ENCODE peak calls at places on chromosomes 12 and 14, in five cellular contexts. I, P, V, W and X are unnamed samples.
A peak's percentile ranks its signal among the peaks of the same experiment; 100 is the strongest.

GRCh38 chr14:68816183-68816942 is 23.5 kb upstream of the ZFP36L1 start:
- DNase-seq in I (no peak), P (peak; percentile 97), V (peak; percentile 85), W (peak; percentile 90), X (peak; percentile 97)

GRCh38 chr14:91324606-91324950 is 80.1 kb upstream of the GPR68 start:
- DNase-seq in I (no peak), P (no peak), V (no peak), W (no peak), X (no peak)

GRCh38 chr12:41653386-41654110 is 465.4 kb downstream of the PDZRN4 start:
- DNase-seq in I (no peak), P (no peak), V (no peak), W (no peak), X (no peak)

GRCh38 chr12:74071182-74071581 is 466.5 kb upstream of the ATXN7L3B start:
- DNase-seq in I (no peak), P (no peak), V (no peak), W (no peak), X (no peak)

GRCh38 chr14:55968741-55969140 is 149.5 kb upstream of the PELI2 start:
- DNase-seq in I (no peak), P (no peak), V (no peak), W (no peak), X (no peak)

GRCh38 chr12:81644503-81644902 is 114.6 kb downstream of the PPFIA2 start:
- DNase-seq in I (peak; percentile 19), P (peak; percentile 71), V (peak; percentile 30), W (no peak), X (no peak)

GRCh38 chr12:69897744-69898143 is 72.7 kb downstream of the MYRFL start:
- DNase-seq in I (peak; percentile 86), P (peak; percentile 86), V (no peak), W (no peak), X (peak; percentile 15)

GRCh38 chr12:109597414-109597794 is 23.8 kb downstream of the MVK start:
- DNase-seq in I (no peak), P (no peak), V (no peak), W (no peak), X (no peak)

GRCh38 chr12:31589582-31589895 is 1.4 kb downstream of the DENND5B start:
- DNase-seq in I (no peak), P (no peak), V (no peak), W (no peak), X (no peak)

GRCh38 chr12:16972923-16973770 is 367.2 kb upstream of the LMO3 start:
- DNase-seq in I (no peak), P (no peak), V (no peak), W (no peak), X (no peak)

GRCh38 chr14:22848391-22849164 is 12.2 kb downstream of the MMP14 start:
- DNase-seq in I (no peak), P (peak; percentile 88), V (no peak), W (peak; percentile 91), X (peak; percentile 78)

GRCh38 chr14:26775765-26776577 is 178.1 kb upstream of the NOVA1 start:
- DNase-seq in I (peak; percentile 14), P (peak; percentile 71), V (no peak), W (no peak), X (no peak)

GRCh38 chr14:47539065-47539464 is 136.3 kb downstream of the MDGA2 start:
- DNase-seq in I (peak; percentile 2), P (no peak), V (no peak), W (no peak), X (peak; percentile 40)

GRCh38 chr14:93878871-93879270 is 48.3 kb upstream of the FAM181A start:
- DNase-seq in I (no peak), P (no peak), V (no peak), W (no peak), X (no peak)

GRCh38 chr14:94936411-94936892 is 166.5 kb upstream of the GSC start:
- DNase-seq in I (no peak), P (peak; percentile 77), V (no peak), W (peak; percentile 72), X (peak; percentile 55)

GRCh38 chr14:19906665-19907064 is 13.7 kb upstream of the OR4K5 start:
- DNase-seq in I (no peak), P (no peak), V (no peak), W (no peak), X (no peak)

GRCh38 chr12:30928356-30929264 is 2.1 kb downstream of the TSPAN11 start:
- DNase-seq in I (no peak), P (no peak), V (no peak), W (no peak), X (no peak)

GRCh38 chr14:33728010-33728498 is 222.8 kb downstream of the EGLN3 start:
- DNase-seq in I (no peak), P (no peak), V (no peak), W (no peak), X (no peak)

GRCh38 chr14:65243766-65244442 is 141.6 kb upstream of the MAX start:
- DNase-seq in I (no peak), P (peak; percentile 52), V (no peak), W (no peak), X (no peak)

GRCh38 chr12:47710283-47710682 is 4.5 kb upstream of the RPAP3 start:
- DNase-seq in I (no peak), P (no peak), V (no peak), W (no peak), X (no peak)

GRCh38 chr12:913919-914718 is 35.4 kb downstream of the RAD52 start:
- DNase-seq in I (peak; percentile 95), P (peak; percentile 91), V (no peak), W (no peak), X (no peak)

GRCh38 chr14:50829472-50830043 is 1.4 kb downstream of the NIN start:
- DNase-seq in I (no peak), P (peak; percentile 35), V (no peak), W (no peak), X (peak; percentile 38)

GRCh38 chr14:90426031-90426540 is 29.3 kb downstream of the CALM1 start:
- DNase-seq in I (no peak), P (no peak), V (no peak), W (no peak), X (no peak)

GRCh38 chr12:101598483-101598882 is 3.7 kb downstream of the MYBPC1 start:
- DNase-seq in I (no peak), P (no peak), V (no peak), W (no peak), X (no peak)

GRCh38 chr12:124036117-124037109 is 63.4 kb downstream of the ZNF664 start:
- DNase-seq in I (no peak), P (peak; percentile 68), V (peak; percentile 23), W (peak; percentile 61), X (peak; percentile 74)

GRCh38 chr14:105530446-105531087 is 4.2 kb downstream of the TMEM121 start:
- DNase-seq in I (no peak), P (no peak), V (no peak), W (no peak), X (peak; percentile 52)

GRCh38 chr12:113923251-113923650 is 42.9 kb downstream of the RBM19 start:
- DNase-seq in I (no peak), P (no peak), V (no peak), W (no peak), X (no peak)
- H3K36me3 ChIP-seq in I (no peaks in the 10 kb centered on the region), P (no peaks in the 10 kb centered on the region), V (peaks cover 41% of the 10 kb centered on the region), W (no peaks in the 10 kb centered on the region), X (peaks cover 6% of the 10 kb centered on the region)

GRCh38 chr12:123005081-123005626 is 24.7 kb downstream of the ARL6IP4 start:
- DNase-seq in I (no peak), P (no peak), V (no peak), W (no peak), X (no peak)
- H3K36me3 ChIP-seq in I (no peaks in the 10 kb centered on the region), P (no peaks in the 10 kb centered on the region), V (no peaks in the 10 kb centered on the region), W (no peaks in the 10 kb centered on the region), X (no peaks in the 10 kb centered on the region)

DNA sequence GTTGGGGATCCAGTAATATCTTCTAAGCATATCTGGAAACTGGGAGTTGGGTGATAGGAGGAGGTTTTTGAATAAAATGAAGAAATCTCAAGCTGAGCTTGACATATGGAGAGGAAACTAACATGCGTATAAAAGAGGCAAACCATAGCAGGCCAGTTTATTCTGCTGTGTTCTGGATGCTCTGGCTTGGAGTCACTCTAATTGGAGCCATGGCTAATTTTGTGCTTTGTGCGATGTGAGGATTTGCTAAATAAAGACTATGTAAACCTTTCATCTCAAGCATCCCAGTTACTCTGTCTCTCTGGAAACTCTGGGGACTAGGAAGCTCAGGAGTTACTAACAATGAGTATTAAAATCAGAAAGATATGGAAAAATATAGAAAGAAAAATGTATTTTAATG is 66.5 kb downstream of the ATF7IP start:
- DNase-seq in I (no peak), P (no peak), V (no peak), W (no peak), X (no peak)
- H3K36me3 ChIP-seq in I (no peaks in the 10 kb centered on the region), P (peaks cover 27% of the 10 kb centered on the region), V (peaks cover 15% of the 10 kb centered on the region), W (no peaks in the 10 kb centered on the region), X (peaks cover 13% of the 10 kb centered on the region)

GRCh38 chr14:102580552-102581110 is 11.8 kb upstream of the RCOR1 start:
- DNase-seq in I (no peak), P (peak; percentile 73), V (no peak), W (no peak), X (no peak)

GRCh38 chr14:102579696-102580551 is 12.5 kb upstream of the RCOR1 start:
- DNase-seq in I (no peak), P (peak; percentile 92), V (no peak), W (peak; percentile 39), X (no peak)

GRCh38 chr14:102583726-102584125 is 8.7 kb upstream of the RCOR1 start:
- DNase-seq in I (no peak), P (no peak), V (no peak), W (no peak), X (no peak)

GRCh38 chr14:102578821-102579220 is 13.6 kb upstream of the RCOR1 start:
- DNase-seq in I (no peak), P (no peak), V (no peak), W (no peak), X (no peak)

DNA sequence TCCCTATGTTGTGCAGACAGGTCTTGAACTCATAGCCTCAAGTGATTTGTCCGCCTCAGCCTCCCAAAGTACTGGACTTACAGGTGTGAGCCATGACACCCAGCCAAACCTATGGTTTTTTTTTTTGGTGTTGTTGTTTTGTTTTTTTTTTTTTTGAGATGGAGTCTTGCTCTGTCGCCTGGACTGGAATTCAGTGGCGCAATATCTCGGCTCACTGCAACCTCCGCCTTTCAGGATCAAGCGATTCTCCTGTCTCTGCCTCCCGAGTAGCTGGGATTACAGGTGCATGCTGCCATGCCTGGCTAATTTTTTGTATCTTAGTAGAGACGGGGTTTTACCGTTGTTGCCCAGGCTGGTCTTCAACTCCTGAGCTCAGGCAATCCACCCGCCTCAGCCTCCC is 11.3 kb upstream of the RCOR1 start:
- DNase-seq in I (no peak), P (no peak), V (no peak), W (no peak), X (no peak)
- H3K36me3 ChIP-seq in I (no peaks in the 10 kb centered on the region), P (no peaks in the 10 kb centered on the region), V (no peaks in the 10 kb centered on the region), W (no peaks in the 10 kb centered on the region), X (no peaks in the 10 kb centered on the region)

DNA sequence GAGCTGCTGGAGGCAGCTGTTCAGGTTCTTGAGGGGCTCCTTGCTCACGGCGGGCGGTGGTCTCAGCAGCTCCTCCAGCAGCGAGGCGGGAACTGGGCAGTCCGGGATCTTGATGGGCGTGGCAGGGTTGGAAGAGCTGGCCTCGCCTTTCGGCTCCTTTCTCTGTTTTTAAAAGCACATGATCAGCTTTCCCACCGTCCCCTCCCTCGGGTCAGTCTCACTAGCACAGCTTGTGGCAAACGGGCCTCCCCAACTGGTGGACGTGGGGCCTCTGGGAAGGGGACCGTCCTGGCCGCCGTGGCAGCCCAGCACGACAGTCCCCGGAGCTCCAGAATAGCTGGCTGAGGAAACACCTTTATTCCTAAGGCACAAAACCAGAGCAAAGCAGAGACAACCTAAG is 12.5 kb upstream of the ANKLE2 start:
- DNase-seq in I (no peak), P (no peak), V (no peak), W (no peak), X (no peak)
- H3K36me3 ChIP-seq in I (peaks cover 3% of the 10 kb centered on the region), P (peaks cover 69% of the 10 kb centered on the region), V (peaks cover 33% of the 10 kb centered on the region), W (no peaks in the 10 kb centered on the region), X (peaks cover 27% of the 10 kb centered on the region)